ENCODE peak calls at places on chromosomes 7 and 10, in eight cellular contexts. One of them, this sample, is unnamed.

GRCh38 chr10:86659161-86659691 is 4.9 kb downstream of the OPN4 start:
- DNase-seq in esophagus muscularis mucosa: no peak
- DNase-seq in SK-N-SH: no peak
- DNase-seq in K562: no peak
- DNase-seq in suprapubic skin: peak
- DNase-seq in sigmoid colon: peak
- DNase-seq in H1: no peak
- DNase-seq in breast epithelium: peak
- DNase-seq in this sample: no peak

GRCh38 chr7:80279760-80280159 is 145.1 kb downstream of the GNAI1 start:
- DNase-seq in SK-N-SH: no peak
- DNase-seq in suprapubic skin: no peak
- DNase-seq in sigmoid colon: peak
- DNase-seq in esophagus muscularis mucosa: no peak
- DNase-seq in K562: no peak
- DNase-seq in breast epithelium: no peak
- DNase-seq in H1: no peak
- DNase-seq in this sample: no peak

GRCh38 chr10:74189999-74190421 is 39.0 kb downstream of the ADK start:
- DNase-seq in H1: no peak
- DNase-seq in breast epithelium: no peak
- DNase-seq in K562: peak
- DNase-seq in SK-N-SH: no peak
- DNase-seq in sigmoid colon: no peak
- DNase-seq in esophagus muscularis mucosa: no peak
- DNase-seq in suprapubic skin: no peak
- DNase-seq in this sample: no peak

GRCh38 chr7:155840909-155841308 is 28.6 kb upstream of the SHH start:
- DNase-seq in SK-N-SH: no peak
- DNase-seq in breast epithelium: peak
- DNase-seq in suprapubic skin: no peak
- DNase-seq in K562: no peak
- DNase-seq in sigmoid colon: peak
- DNase-seq in H1: no peak
- DNase-seq in esophagus muscularis mucosa: no peak
- DNase-seq in this sample: no peak

GRCh38 chr7:138945169-138945568 is 36.0 kb downstream of the KIAA1549 start:
- DNase-seq in suprapubic skin: no peak
- DNase-seq in sigmoid colon: no peak
- DNase-seq in K562: no peak
- DNase-seq in H1: no peak
- DNase-seq in esophagus muscularis mucosa: no peak
- DNase-seq in breast epithelium: no peak
- DNase-seq in SK-N-SH: no peak
- DNase-seq in this sample: no peak

GRCh38 chr10:124060148-124060720 is 33.2 kb downstream of the CHST15 start:
- DNase-seq in sigmoid colon: no peak
- DNase-seq in breast epithelium: no peak
- DNase-seq in suprapubic skin: no peak
- DNase-seq in esophagus muscularis mucosa: no peak
- DNase-seq in H1: no peak
- DNase-seq in SK-N-SH: no peak
- DNase-seq in K562: no peak
- DNase-seq in this sample: no peak

GRCh38 chr10:75208177-75208576 is 2.4 kb upstream of the VDAC2 start:
- DNase-seq in esophagus muscularis mucosa: no peak
- DNase-seq in SK-N-SH: no peak
- DNase-seq in suprapubic skin: no peak
- DNase-seq in K562: no peak
- DNase-seq in sigmoid colon: peak
- DNase-seq in H1: no peak
- DNase-seq in breast epithelium: no peak
- DNase-seq in this sample: no peak

GRCh38 chr7:148028165-148028564 is 562.4 kb upstream of the C7orf33 start:
- DNase-seq in breast epithelium: no peak
- DNase-seq in H1: no peak
- DNase-seq in sigmoid colon: no peak
- DNase-seq in K562: no peak
- DNase-seq in esophagus muscularis mucosa: no peak
- DNase-seq in SK-N-SH: no peak
- DNase-seq in suprapubic skin: no peak
- DNase-seq in this sample: no peak

GRCh38 chr7:144830024-144830785 is 5.6 kb downstream of the TPK1 start:
- DNase-seq in esophagus muscularis mucosa: no peak
- DNase-seq in H1: no peak
- DNase-seq in K562: peak
- DNase-seq in breast epithelium: no peak
- DNase-seq in sigmoid colon: no peak
- DNase-seq in suprapubic skin: no peak
- DNase-seq in SK-N-SH: no peak
- DNase-seq in this sample: no peak

GRCh38 chr7:36653011-36653670 is 71.2 kb downstream of the AOAH start:
- DNase-seq in sigmoid colon: no peak
- DNase-seq in breast epithelium: no peak
- DNase-seq in K562: no peak
- DNase-seq in H1: no peak
- DNase-seq in SK-N-SH: no peak
- DNase-seq in esophagus muscularis mucosa: no peak
- DNase-seq in suprapubic skin: no peak
- DNase-seq in this sample: no peak

GRCh38 chr7:36280840-36281812 is 108.5 kb upstream of the ANLN start:
- DNase-seq in sigmoid colon: peak
- DNase-seq in K562: no peak
- DNase-seq in esophagus muscularis mucosa: no peak
- DNase-seq in breast epithelium: no peak
- DNase-seq in SK-N-SH: peak
- DNase-seq in suprapubic skin: peak
- DNase-seq in H1: no peak
- DNase-seq in this sample: no peak

GRCh38 chr7:35753761-35754603 is 46.9 kb upstream of the SEPTIN7 start:
- DNase-seq in suprapubic skin: no peak
- DNase-seq in sigmoid colon: peak
- DNase-seq in SK-N-SH: no peak
- DNase-seq in K562: peak
- DNase-seq in H1: no peak
- DNase-seq in esophagus muscularis mucosa: no peak
- DNase-seq in breast epithelium: no peak
- DNase-seq in this sample: no peak

GRCh38 chr7:81447351-81447952 is 322.4 kb downstream of the HGF start:
- DNase-seq in sigmoid colon: no peak
- DNase-seq in suprapubic skin: no peak
- DNase-seq in K562: no peak
- DNase-seq in H1: no peak
- DNase-seq in SK-N-SH: peak
- DNase-seq in breast epithelium: no peak
- DNase-seq in esophagus muscularis mucosa: no peak
- DNase-seq in this sample: no peak

GRCh38 chr10:83617692-83618325 is 521.5 kb upstream of the GHITM start:
- DNase-seq in breast epithelium: no peak
- DNase-seq in sigmoid colon: no peak
- DNase-seq in suprapubic skin: no peak
- DNase-seq in esophagus muscularis mucosa: no peak
- DNase-seq in H1: no peak
- DNase-seq in SK-N-SH: no peak
- DNase-seq in K562: no peak
- DNase-seq in this sample: no peak

GRCh38 chr10:28711776-28712175 is 34.5 kb downstream of the BAMBI start:
- DNase-seq in sigmoid colon: no peak
- DNase-seq in K562: no peak
- DNase-seq in SK-N-SH: no peak
- DNase-seq in H1: no peak
- DNase-seq in suprapubic skin: no peak
- DNase-seq in breast epithelium: no peak
- DNase-seq in esophagus muscularis mucosa: no peak
- DNase-seq in this sample: no peak

GRCh38 chr10:125199261-125199660 is 38.9 kb upstream of the CTBP2 start:
- DNase-seq in breast epithelium: no peak
- DNase-seq in SK-N-SH: no peak
- DNase-seq in K562: no peak
- DNase-seq in sigmoid colon: no peak
- DNase-seq in esophagus muscularis mucosa: no peak
- DNase-seq in H1: no peak
- DNase-seq in suprapubic skin: no peak
- DNase-seq in this sample: no peak

DNA sequence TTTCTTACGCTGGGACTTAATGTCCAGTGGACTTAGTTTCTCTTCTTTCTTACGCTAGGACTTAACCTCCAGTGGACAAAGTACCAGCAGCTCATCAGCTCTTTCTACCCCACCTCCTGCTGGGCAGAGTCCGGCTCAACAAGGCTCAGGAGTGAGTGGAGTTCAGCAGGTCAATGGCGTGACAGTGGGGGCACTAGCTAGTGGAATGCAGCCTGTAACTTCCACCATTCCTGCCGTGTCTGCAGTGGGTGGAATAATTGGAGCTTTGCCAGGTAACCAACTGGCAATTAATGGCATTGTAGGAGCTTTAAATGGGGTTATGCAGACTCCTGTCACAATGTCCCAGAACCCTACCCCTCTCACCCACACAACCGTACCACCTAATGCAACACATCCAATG is 199.7 kb downstream of the MLLT10 start:
- DNase-seq in esophagus muscularis mucosa: no peak
- DNase-seq in sigmoid colon: no peak
- DNase-seq in K562: no peak
- DNase-seq in breast epithelium: no peak
- DNase-seq in SK-N-SH: no peak
- DNase-seq in suprapubic skin: no peak
- DNase-seq in H1: no peak
- DNase-seq in this sample: no peak
- H3K27ac ChIP-seq in esophagus muscularis mucosa: no peak
- H3K27ac ChIP-seq in sigmoid colon: no peak
- H3K27ac ChIP-seq in K562: no peak
- H3K27ac ChIP-seq in breast epithelium: no peak
- H3K27ac ChIP-seq in SK-N-SH: no peak
- H3K27ac ChIP-seq in suprapubic skin: no peak
- H3K27ac ChIP-seq in H1: no peak
- H3K27ac ChIP-seq in this sample: no peak

GRCh38 chr10:43605850-43606322 is 352 bp upstream of the ZNF485 start:
- DNase-seq in suprapubic skin: no peak
- DNase-seq in H1: no peak
- DNase-seq in breast epithelium: no peak
- DNase-seq in K562: no peak
- DNase-seq in SK-N-SH: no peak
- DNase-seq in esophagus muscularis mucosa: peak
- DNase-seq in sigmoid colon: no peak
- DNase-seq in this sample: no peak
- TF ChIP-seq CTCF in suprapubic skin: no peak
- TF ChIP-seq CTCF in H1: no peak
- TF ChIP-seq CTCF in breast epithelium: no peak
- TF ChIP-seq CTCF in K562: no peak
- TF ChIP-seq CTCF in SK-N-SH: no peak
- TF ChIP-seq CTCF in esophagus muscularis mucosa: no peak
- TF ChIP-seq CTCF in sigmoid colon: no peak
- TF ChIP-seq CTCF in this sample: no peak

DNA sequence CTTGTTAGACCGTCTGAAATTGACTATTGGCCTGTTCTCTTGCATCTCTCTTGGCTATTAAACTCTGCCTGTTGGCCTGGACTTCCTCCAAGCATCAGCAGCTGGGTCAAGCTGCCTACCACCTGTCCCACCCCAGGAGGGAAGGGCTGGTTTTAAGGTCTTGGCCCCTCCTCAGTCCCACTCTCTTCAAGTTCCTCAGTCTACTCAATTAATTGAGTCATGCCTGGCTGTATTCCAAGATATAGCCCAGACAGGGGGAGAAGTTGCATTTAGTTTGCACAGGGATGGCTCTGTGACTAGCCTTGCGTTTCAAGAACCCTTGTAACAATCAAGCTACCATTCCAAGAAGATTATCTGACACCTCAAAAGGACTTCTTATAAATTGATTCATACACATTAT is 113.8 kb upstream of the GLI3 start:
- DNase-seq in breast epithelium: no peak
- DNase-seq in K562: no peak
- DNase-seq in sigmoid colon: no peak
- DNase-seq in esophagus muscularis mucosa: no peak
- DNase-seq in H1: no peak
- DNase-seq in suprapubic skin: no peak
- DNase-seq in SK-N-SH: no peak
- DNase-seq in this sample: no peak
- TF ChIP-seq POLR2AphosphoS5 in breast epithelium: no peak
- TF ChIP-seq POLR2AphosphoS5 in K562: no peak
- TF ChIP-seq POLR2AphosphoS5 in sigmoid colon: no peak
- TF ChIP-seq POLR2AphosphoS5 in esophagus muscularis mucosa: peak
- TF ChIP-seq POLR2AphosphoS5 in H1: no peak
- TF ChIP-seq POLR2AphosphoS5 in suprapubic skin: no peak
- TF ChIP-seq POLR2AphosphoS5 in SK-N-SH: no peak
- TF ChIP-seq POLR2AphosphoS5 in this sample: no peak

GRCh38 chr10:17684537-17684936 is 40.6 kb downstream of the STAM start:
- DNase-seq in esophagus muscularis mucosa: no peak
- DNase-seq in breast epithelium: no peak
- DNase-seq in sigmoid colon: no peak
- DNase-seq in suprapubic skin: no peak
- DNase-seq in H1: no peak
- DNase-seq in K562: no peak
- DNase-seq in SK-N-SH: no peak
- DNase-seq in this sample: no peak

GRCh38 chr10:17687117-17687831 is 43.3 kb downstream of the STAM start:
- DNase-seq in H1: no peak
- DNase-seq in K562: no peak
- DNase-seq in esophagus muscularis mucosa: no peak
- DNase-seq in SK-N-SH: no peak
- DNase-seq in suprapubic skin: no peak
- DNase-seq in breast epithelium: no peak
- DNase-seq in sigmoid colon: no peak
- DNase-seq in this sample: no peak

GRCh38 chr10:17685227-17685840 is 41.4 kb downstream of the STAM start:
- DNase-seq in sigmoid colon: no peak
- DNase-seq in H1: no peak
- DNase-seq in breast epithelium: no peak
- DNase-seq in K562: no peak
- DNase-seq in SK-N-SH: no peak
- DNase-seq in suprapubic skin: no peak
- DNase-seq in esophagus muscularis mucosa: no peak
- DNase-seq in this sample: no peak

GRCh38 chr10:17683541-17683940 is 39.6 kb downstream of the STAM start:
- DNase-seq in sigmoid colon: no peak
- DNase-seq in suprapubic skin: no peak
- DNase-seq in esophagus muscularis mucosa: no peak
- DNase-seq in K562: no peak
- DNase-seq in SK-N-SH: no peak
- DNase-seq in H1: no peak
- DNase-seq in breast epithelium: no peak
- DNase-seq in this sample: no peak

DNA sequence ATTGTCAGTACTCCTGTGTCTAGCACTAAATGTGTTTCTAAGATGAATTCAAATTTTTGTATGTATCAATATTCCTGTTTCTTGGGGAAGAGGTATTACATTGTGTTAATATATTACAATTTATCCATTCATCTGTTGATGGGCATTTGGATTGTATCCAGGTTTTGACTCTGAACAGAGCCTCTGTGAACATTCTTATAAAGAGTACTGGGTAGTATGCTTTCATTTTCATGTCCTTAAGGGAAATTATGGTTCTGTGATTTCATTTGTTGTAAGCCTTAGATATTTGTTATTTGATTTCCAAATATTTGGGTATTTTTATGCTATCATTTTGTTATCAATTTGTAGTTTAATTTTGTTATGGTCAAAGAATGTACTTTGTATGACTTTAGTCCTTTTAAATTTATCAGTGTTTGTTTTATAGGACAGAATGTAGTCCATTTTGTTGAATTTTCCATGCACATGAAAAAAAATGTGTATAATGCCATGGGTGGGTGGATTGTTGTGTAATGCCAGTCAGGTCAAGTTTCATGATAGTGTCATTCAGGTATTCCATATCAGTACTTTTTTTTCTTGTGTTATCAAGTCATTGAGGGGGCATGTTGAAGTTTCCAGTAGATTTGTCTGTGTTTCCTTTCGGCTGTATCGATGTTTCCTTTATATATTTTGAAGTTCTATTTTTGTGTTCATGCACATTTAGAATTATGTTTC is 38.4 kb downstream of the STAM start:
- DNase-seq in breast epithelium: no peak
- DNase-seq in K562: no peak
- DNase-seq in suprapubic skin: no peak
- DNase-seq in SK-N-SH: no peak
- DNase-seq in esophagus muscularis mucosa: no peak
- DNase-seq in H1: no peak
- DNase-seq in sigmoid colon: no peak
- DNase-seq in this sample: no peak
- H3K27ac ChIP-seq in breast epithelium: no peak
- H3K27ac ChIP-seq in K562: no peak
- H3K27ac ChIP-seq in suprapubic skin: no peak
- H3K27ac ChIP-seq in SK-N-SH: no peak
- H3K27ac ChIP-seq in esophagus muscularis mucosa: no peak
- H3K27ac ChIP-seq in H1: no peak
- H3K27ac ChIP-seq in sigmoid colon: no peak
- H3K27ac ChIP-seq in this sample: no peak

This sample was measured in vagina.